ENCODE peak calls at places on chromosome 2, in eight cellular contexts. O is cardiac muscle cell; Z is stimulated activated CD8-positive, alpha-beta memory T cell treated with anti-CD3 and anti-CD28 coated beads, Interleukin-7, amount 100 ng/mL, for 24 hours; D is amygdala; I is stomach; Q is HTR-8/SVneo; A is activated T-helper 1 cell treated with anti-CD3 and anti-CD28 coated beads, Interleukin-2, amount 50 U/mL, for 16 hours; L is neuronal stem cell. W is an unnamed sample.

GRCh38 chr2:174563530-174564282 is 33.9 kb downstream of the WIPF1 start:
- DNase-seq in O (no peak), Z (no peak), D (no peak), I (no peak), Q (no peak), A (no peak), L (no peak), W (no peak)

GRCh38 chr2:120298173-120298835 is 45.7 kb downstream of the RALB start:
- DNase-seq in O (peak), Z (no peak), D (no peak), I (no peak), Q (no peak), A (no peak), L (no peak), W (no peak)

GRCh38 chr2:6952116-6952515 is 34.9 kb downstream of the RNF144A start:
- DNase-seq in O (no peak), Z (no peak), D (no peak), I (no peak), Q (no peak), A (no peak), L (no peak), W (no peak)

GRCh38 chr2:82996217-82996616 is 1462.9 kb downstream of the SUCLG1 start:
- DNase-seq in O (no peak), Z (no peak), D (no peak), I (no peak), Q (no peak), A (no peak), L (no peak), W (no peak)

GRCh38 chr2:206296128-206296527 is 21.7 kb downstream of the ZDBF2 start:
- DNase-seq in O (peak), Z (no peak), D (no peak), I (no peak), Q (no peak), A (no peak), L (no peak), W (peak)

GRCh38 chr2:134668821-134669220 is 50.0 kb downstream of the TMEM163 start:
- DNase-seq in O (no peak), Z (peak), D (no peak), I (peak), Q (no peak), A (peak), L (no peak), W (no peak)

GRCh38 chr2:143140864-143141637 is 11.8 kb downstream of the ARHGAP15 start:
- DNase-seq in O (no peak), Z (no peak), D (no peak), I (no peak), Q (no peak), A (no peak), L (no peak), W (no peak)

GRCh38 chr2:64463784-64464183 is 9.8 kb downstream of the LGALSL start:
- DNase-seq in O (peak), Z (no peak), D (no peak), I (no peak), Q (no peak), A (no peak), L (no peak), W (no peak)

GRCh38 chr2:238462782-238463396 is 36.2 kb downstream of the ASB1 start:
- DNase-seq in O (peak), Z (no peak), D (no peak), I (no peak), Q (peak), A (no peak), L (no peak), W (no peak)

GRCh38 chr2:230687498-230687897 is 25.1 kb upstream of the CAB39 start:
- DNase-seq in O (no peak), Z (no peak), D (no peak), I (no peak), Q (peak), A (no peak), L (no peak), W (no peak)

GRCh38 chr2:233974530-233975071 is 57.4 kb downstream of the TRPM8 start:
- DNase-seq in O (peak), Z (no peak), D (no peak), I (no peak), Q (peak), A (no peak), L (no peak), W (peak)

GRCh38 chr2:137947714-137948336 is 16.4 kb upstream of the HNMT start:
- DNase-seq in O (peak), Z (no peak), D (peak), I (peak), Q (peak), A (no peak), L (peak), W (no peak)

GRCh38 chr2:109356251-109357035 is 227.4 kb downstream of the SH3RF3 start:
- DNase-seq in O (no peak), Z (no peak), D (no peak), I (peak), Q (no peak), A (no peak), L (no peak), W (no peak)

GRCh38 chr2:49490710-49491109 is 336.4 kb upstream of the FSHR start:
- DNase-seq in O (peak), Z (no peak), D (no peak), I (peak), Q (no peak), A (no peak), L (peak), W (peak)

GRCh38 chr2:215450188-215451011 is 14.5 kb upstream of the FN1 start:
- DNase-seq in O (no peak), Z (no peak), D (no peak), I (no peak), Q (no peak), A (no peak), L (no peak), W (no peak)

GRCh38 chr2:45640575-45640974 is 10.9 kb upstream of the PRKCE start:
- DNase-seq in O (no peak), Z (no peak), D (no peak), I (no peak), Q (no peak), A (no peak), L (no peak), W (no peak)

GRCh38 chr2:111990856-111991255 is 64.2 kb upstream of the TMEM87B start:
- DNase-seq in O (no peak), Z (no peak), D (no peak), I (no peak), Q (no peak), A (no peak), L (no peak), W (no peak)

GRCh38 chr2:234273887-234274584 is 222.8 kb downstream of the ARL4C start:
- DNase-seq in O (no peak), Z (no peak), D (no peak), I (no peak), Q (no peak), A (no peak), L (no peak), W (no peak)

GRCh38 chr2:33230877-33231276 is 245.6 kb upstream of the RASGRP3 start:
- DNase-seq in O (no peak), Z (no peak), D (no peak), I (no peak), Q (no peak), A (no peak), L (no peak), W (no peak)

GRCh38 chr2:46923011-46923669 is 7.5 kb upstream of the MCFD2 start:
- DNase-seq in O (no peak), Z (no peak), D (no peak), I (no peak), Q (no peak), A (no peak), L (no peak), W (no peak)

GRCh38 chr2:63484481-63484880 is 103.8 kb downstream of the WDPCP start:
- DNase-seq in O (peak), Z (no peak), D (no peak), I (no peak), Q (no peak), A (no peak), L (no peak), W (no peak)

GRCh38 chr2:42978175-42978886 is 185.9 kb upstream of the HAAO start:
- DNase-seq in O (no peak), Z (no peak), D (no peak), I (no peak), Q (no peak), A (no peak), L (no peak), W (no peak)

GRCh38 chr2:200615247-200615646 is 29.4 kb downstream of the AOX1 start:
- DNase-seq in O (peak), Z (no peak), D (no peak), I (no peak), Q (peak), A (no peak), L (no peak), W (no peak)

GRCh38 chr2:43018179-43019024 is 208.0 kb downstream of the ZFP36L2 start:
- DNase-seq in O (peak), Z (no peak), D (no peak), I (peak), Q (peak), A (no peak), L (no peak), W (no peak)

GRCh38 chr2:191976436-191976835 is 129.5 kb upstream of the CAVIN2 start:
- DNase-seq in O (peak), Z (no peak), D (no peak), I (no peak), Q (no peak), A (no peak), L (peak), W (no peak)

W was measured in Panc1.